ENCODE peak calls at places on chromosomes 1 and 21, in nine cellular contexts. M, D, E, C, S, Z, O, U and J are unnamed samples.

GRCh38 chr1:205933672-205934618 is 9.3 kb downstream of the SLC26A9 start:
- DNase-seq in M (no peak), D (peak), E (peak), C (no peak), S (no peak), Z (no peak), O (no peak), U (no peak), J (no peak)

GRCh38 chr1:222106369-222106768 is 364.5 kb upstream of the DUSP10 start:
- DNase-seq in M (no peak), D (peak), E (no peak), C (no peak), S (no peak), Z (no peak), O (no peak), U (no peak), J (no peak)

GRCh38 chr1:214983126-214983869 is 99.2 kb upstream of the KCNK2 start:
- DNase-seq in M (no peak), D (peak), E (no peak), C (no peak), S (no peak), Z (no peak), O (no peak), U (no peak), J (no peak)

GRCh38 chr1:24118410-24119242 is 6.7 kb upstream of the MYOM3 start:
- DNase-seq in M (no peak), D (no peak), E (no peak), C (no peak), S (no peak), Z (no peak), O (no peak), U (no peak), J (no peak)

GRCh38 chr1:201443747-201444146 is 22.2 kb upstream of the TNNI1 start:
- DNase-seq in M (no peak), D (no peak), E (peak), C (no peak), S (no peak), Z (no peak), O (no peak), U (no peak), J (no peak)

GRCh38 chr1:60298290-60298689 is 224.7 kb upstream of the C1orf87 start:
- DNase-seq in M (no peak), D (no peak), E (no peak), C (no peak), S (no peak), Z (no peak), O (no peak), U (no peak), J (no peak)

GRCh38 chr21:46017695-46018094 is 36.1 kb downstream of the COL6A1 start:
- DNase-seq in M (no peak), D (no peak), E (no peak), C (no peak), S (no peak), Z (no peak), O (no peak), U (no peak), J (no peak)

GRCh38 chr1:8402109-8402704 is 84.3 kb downstream of the SLC45A1 start:
- DNase-seq in M (no peak), D (no peak), E (no peak), C (no peak), S (no peak), Z (no peak), O (no peak), U (no peak), J (no peak)

GRCh38 chr1:203077956-203078355 is 7.9 kb downstream of the MYOG start:
- DNase-seq in M (no peak), D (no peak), E (no peak), C (no peak), S (no peak), Z (no peak), O (no peak), U (no peak), J (no peak)

GRCh38 chr1:184945678-184946412 is 28.5 kb downstream of the NIBAN1 start:
- DNase-seq in M (peak), D (no peak), E (no peak), C (no peak), S (no peak), Z (no peak), O (no peak), U (no peak), J (no peak)

GRCh38 chr1:43760745-43761343 is 53.5 kb downstream of the ST3GAL3 start:
- DNase-seq in M (no peak), D (no peak), E (peak), C (no peak), S (no peak), Z (no peak), O (no peak), U (no peak), J (no peak)

GRCh38 chr1:107625405-107626029 is 339.5 kb downstream of the VAV3 start:
- DNase-seq in M (no peak), D (no peak), E (no peak), C (no peak), S (no peak), Z (no peak), O (no peak), U (no peak), J (no peak)

GRCh38 chr1:222224576-222224975 is 323.3 kb downstream of the HHIPL2 start:
- DNase-seq in M (no peak), D (peak), E (no peak), C (no peak), S (no peak), Z (no peak), O (no peak), U (no peak), J (no peak)

GRCh38 chr1:174358786-174359453 is 88.8 kb upstream of the GPR52 start:
- DNase-seq in M (no peak), D (peak), E (no peak), C (no peak), S (no peak), Z (no peak), O (no peak), U (no peak), J (no peak)

GRCh38 chr1:219771039-219771438 is 157.3 kb downstream of the SLC30A10 start:
- DNase-seq in M (no peak), D (peak), E (peak), C (no peak), S (no peak), Z (no peak), O (no peak), U (no peak), J (no peak)

GRCh38 chr1:27568247-27569087 is 35.5 kb downstream of the AHDC1 start:
- DNase-seq in M (peak), D (no peak), E (peak), C (peak), S (peak), Z (peak), O (peak), U (peak), J (peak)

GRCh38 chr1:220803401-220804201 is 16.9 kb downstream of the MTARC1 start:
- DNase-seq in M (peak), D (peak), E (no peak), C (no peak), S (peak), Z (no peak), O (no peak), U (no peak), J (no peak)

GRCh38 chr1:50977575-50978143 is 7.6 kb downstream of the CDKN2C start:
- DNase-seq in M (no peak), D (peak), E (peak), C (peak), S (peak), Z (no peak), O (no peak), U (peak), J (peak)

GRCh38 chr21:28884976-28885852 is 107.5 kb downstream of the LTN1 start:
- DNase-seq in M (peak), D (peak), E (peak), C (peak), S (peak), Z (peak), O (peak), U (peak), J (peak)

GRCh38 chr1:226409392-226409791 is 1.5 kb upstream of the PARP1 start:
- DNase-seq in M (no peak), D (no peak), E (no peak), C (no peak), S (no peak), Z (no peak), O (no peak), U (no peak), J (no peak)

GRCh38 chr21:41460578-41461527 is 34.8 kb downstream of the MX1 start:
- DNase-seq in M (no peak), D (peak), E (peak), C (peak), S (peak), Z (peak), O (peak), U (peak), J (no peak)